ENCODE peak calls at places on chromosomes 16 and 17, in four cellular contexts. One of them, this sample, is unnamed.

GRCh38 chr17:21214777-21215541 is 998 bp upstream of the TMEM11 start:
- DNase-seq in cardiac fibroblast: peak
- DNase-seq in GM13976: no peak
- DNase-seq in right atrium auricular region: no peak
- DNase-seq in this sample: peak

GRCh38 chr16:3650631-3651265 is 3.7 kb upstream of the DNASE1 start:
- DNase-seq in cardiac fibroblast: no peak
- DNase-seq in GM13976: no peak
- DNase-seq in right atrium auricular region: no peak
- DNase-seq in this sample: no peak

GRCh38 chr17:56231693-56232092 is 78.4 kb downstream of the ANKFN1 start:
- DNase-seq in cardiac fibroblast: no peak
- DNase-seq in GM13976: no peak
- DNase-seq in right atrium auricular region: no peak
- DNase-seq in this sample: no peak

GRCh38 chr17:11178576-11178975 is 62.4 kb upstream of the SHISA6 start:
- DNase-seq in cardiac fibroblast: no peak
- DNase-seq in GM13976: no peak
- DNase-seq in right atrium auricular region: no peak
- DNase-seq in this sample: no peak

GRCh38 chr16:57146735-57147134 is 39.1 kb downstream of the PSME3IP1 start:
- DNase-seq in cardiac fibroblast: no peak
- DNase-seq in GM13976: no peak
- DNase-seq in right atrium auricular region: no peak
- DNase-seq in this sample: peak

GRCh38 chr17:54373970-54374369 is 526.7 kb upstream of the TOM1L1 start:
- DNase-seq in cardiac fibroblast: no peak
- DNase-seq in GM13976: no peak
- DNase-seq in right atrium auricular region: no peak
- DNase-seq in this sample: no peak

GRCh38 chr16:26993511-26993910 is 73.2 kb upstream of the C16orf82 start:
- DNase-seq in cardiac fibroblast: no peak
- DNase-seq in GM13976: no peak
- DNase-seq in right atrium auricular region: no peak
- DNase-seq in this sample: no peak

GRCh38 chr17:33442320-33442719 is 149.2 kb upstream of the ASIC2 start:
- DNase-seq in cardiac fibroblast: no peak
- DNase-seq in GM13976: no peak
- DNase-seq in right atrium auricular region: no peak
- DNase-seq in this sample: no peak

GRCh38 chr16:4081577-4082021 is 34.6 kb downstream of the ADCY9 start:
- DNase-seq in cardiac fibroblast: no peak
- DNase-seq in GM13976: no peak
- DNase-seq in right atrium auricular region: peak
- DNase-seq in this sample: no peak

GRCh38 chr16:10885246-10885645 is 8.2 kb downstream of the CIITA start:
- DNase-seq in cardiac fibroblast: no peak
- DNase-seq in GM13976: no peak
- DNase-seq in right atrium auricular region: no peak
- DNase-seq in this sample: no peak

GRCh38 chr17:79864617-79865250 is 25.5 kb upstream of the CBX4 start:
- DNase-seq in cardiac fibroblast: no peak
- DNase-seq in GM13976: no peak
- DNase-seq in right atrium auricular region: no peak
- DNase-seq in this sample: no peak

GRCh38 chr16:75256871-75257343 is 5.5 kb upstream of the BCAR1 start:
- DNase-seq in cardiac fibroblast: peak
- DNase-seq in GM13976: no peak
- DNase-seq in right atrium auricular region: no peak
- DNase-seq in this sample: no peak

GRCh38 chr16:15493416-15494181 is 59.2 kb downstream of the BMERB1 start:
- DNase-seq in cardiac fibroblast: no peak
- DNase-seq in GM13976: no peak
- DNase-seq in right atrium auricular region: no peak
- DNase-seq in this sample: no peak

GRCh38 chr16:75254359-75254837 is 3.0 kb upstream of the BCAR1 start:
- DNase-seq in cardiac fibroblast: peak
- DNase-seq in GM13976: no peak
- DNase-seq in right atrium auricular region: no peak
- DNase-seq in this sample: peak

GRCh38 chr16:11604783-11605563 is 18.3 kb upstream of the LITAF start:
- DNase-seq in cardiac fibroblast: peak
- DNase-seq in GM13976: no peak
- DNase-seq in right atrium auricular region: peak
- DNase-seq in this sample: no peak

GRCh38 chr17:78684026-78684425 is 98.0 kb downstream of the CYTH1 start:
- DNase-seq in cardiac fibroblast: no peak
- DNase-seq in GM13976: no peak
- DNase-seq in right atrium auricular region: no peak
- DNase-seq in this sample: no peak

GRCh38 chr16:10182186-10182683 is at the start of gene GRIN2A:
- DNase-seq in cardiac fibroblast: no peak
- DNase-seq in GM13976: peak
- DNase-seq in right atrium auricular region: no peak
- DNase-seq in this sample: no peak

GRCh38 chr16:7400117-7400890 is 67.7 kb downstream of the RBFOX1 start:
- DNase-seq in cardiac fibroblast: no peak
- DNase-seq in GM13976: no peak
- DNase-seq in right atrium auricular region: no peak
- DNase-seq in this sample: no peak

GRCh38 chr17:16215965-16216316 is 607 bp upstream of the NCOR1 start:
- DNase-seq in cardiac fibroblast: no peak
- DNase-seq in GM13976: peak
- DNase-seq in right atrium auricular region: no peak
- DNase-seq in this sample: no peak

GRCh38 chr17:41446806-41447205 is 6.0 kb upstream of the KRT38 start:
- DNase-seq in cardiac fibroblast: peak
- DNase-seq in GM13976: no peak
- DNase-seq in right atrium auricular region: no peak
- DNase-seq in this sample: no peak

GRCh38 chr17:41322903-41323895 is 7.7 kb upstream of the KRTAP17-1 start:
- DNase-seq in cardiac fibroblast: no peak
- DNase-seq in GM13976: no peak
- DNase-seq in right atrium auricular region: no peak
- DNase-seq in this sample: no peak

GRCh38 chr17:29393451-29393850 is 3.3 kb downstream of the TAOK1 start:
- DNase-seq in cardiac fibroblast: peak
- DNase-seq in GM13976: no peak
- DNase-seq in right atrium auricular region: no peak
- DNase-seq in this sample: no peak

GRCh38 chr16:64077242-64077641 is 1044.6 kb downstream of the CDH11 start:
- DNase-seq in cardiac fibroblast: no peak
- DNase-seq in GM13976: no peak
- DNase-seq in right atrium auricular region: no peak
- DNase-seq in this sample: no peak

DNA sequence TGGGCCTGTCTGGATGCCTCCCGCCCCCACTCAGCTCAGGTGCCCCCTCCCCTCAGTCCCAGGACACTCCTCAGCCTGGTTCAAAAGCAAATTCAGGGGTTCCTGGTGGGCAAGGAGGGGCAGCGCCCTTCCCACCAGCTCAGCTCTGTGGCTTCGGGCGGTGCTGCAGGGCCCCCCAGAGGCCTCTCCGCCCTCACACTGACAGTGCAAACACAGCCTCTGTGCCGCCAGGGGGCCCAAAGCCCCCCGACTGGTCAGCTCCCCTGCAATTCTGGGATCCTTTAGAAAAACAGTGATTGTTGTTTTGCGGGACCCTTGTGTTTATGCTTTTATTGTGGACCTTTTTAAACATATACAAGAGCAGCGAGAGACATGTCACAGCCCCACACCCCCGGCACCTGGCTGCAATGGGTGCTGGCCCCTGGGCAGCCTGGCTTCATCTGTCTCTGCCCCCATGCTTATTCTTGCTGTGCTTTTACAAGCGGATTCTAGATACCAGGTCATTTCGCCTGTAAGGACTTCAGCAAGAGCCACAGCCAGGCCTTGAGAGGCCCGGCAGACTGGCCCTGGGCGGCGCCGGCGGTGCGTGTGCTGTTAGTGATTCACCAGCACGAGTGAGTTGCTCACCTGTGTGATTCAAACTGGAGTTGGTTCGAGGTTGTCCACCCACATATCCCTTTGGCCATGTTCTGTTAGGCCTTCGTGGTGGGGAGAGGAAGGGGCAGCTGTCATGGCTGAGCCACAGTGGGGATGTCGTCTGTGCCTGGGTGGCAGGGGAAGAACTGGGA is 21.2 kb downstream of the ZNF469 start:
- DNase-seq in cardiac fibroblast: no peak
- DNase-seq in GM13976: no peak
- DNase-seq in right atrium auricular region: no peak
- DNase-seq in this sample: no peak
- TF ChIP-seq CTCF in cardiac fibroblast: no peak
- TF ChIP-seq CTCF in GM13976: no peak
- TF ChIP-seq CTCF in right atrium auricular region: no peak
- TF ChIP-seq CTCF in this sample: no peak

GRCh38 chr17:1490643-1491405 is 1.7 kb downstream of the MYO1C start:
- DNase-seq in cardiac fibroblast: peak
- DNase-seq in GM13976: peak
- DNase-seq in right atrium auricular region: peak
- DNase-seq in this sample: peak
- TF ChIP-seq CTCF in cardiac fibroblast: no peak
- TF ChIP-seq CTCF in GM13976: no peak
- TF ChIP-seq CTCF in right atrium auricular region: no peak
- TF ChIP-seq CTCF in this sample: no peak

DNA sequence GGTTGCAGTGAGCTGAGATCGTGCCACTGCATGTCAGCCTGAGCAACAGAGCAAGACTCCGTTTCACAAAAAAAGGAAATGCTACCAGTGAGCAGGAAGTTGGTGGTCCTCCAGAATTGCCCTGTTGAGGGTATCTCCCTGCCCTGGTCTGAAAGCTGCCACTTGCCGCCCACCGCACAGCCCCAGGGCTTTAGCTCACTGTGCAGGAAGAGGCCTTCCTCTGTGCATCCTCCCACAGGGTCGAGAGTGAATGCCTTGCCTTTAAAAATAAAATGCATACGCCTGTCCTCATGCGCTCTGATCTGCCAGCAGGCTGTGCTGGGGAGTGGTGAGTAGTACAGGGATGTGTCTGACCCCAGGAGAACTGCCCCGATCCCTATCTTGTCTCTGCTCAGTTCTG is 587.5 kb downstream of the MAF start:
- DNase-seq in cardiac fibroblast: no peak
- DNase-seq in GM13976: no peak
- DNase-seq in right atrium auricular region: no peak
- DNase-seq in this sample: no peak
- TF ChIP-seq CTCF in cardiac fibroblast: no peak
- TF ChIP-seq CTCF in GM13976: no peak
- TF ChIP-seq CTCF in right atrium auricular region: no peak
- TF ChIP-seq CTCF in this sample: no peak

DNA sequence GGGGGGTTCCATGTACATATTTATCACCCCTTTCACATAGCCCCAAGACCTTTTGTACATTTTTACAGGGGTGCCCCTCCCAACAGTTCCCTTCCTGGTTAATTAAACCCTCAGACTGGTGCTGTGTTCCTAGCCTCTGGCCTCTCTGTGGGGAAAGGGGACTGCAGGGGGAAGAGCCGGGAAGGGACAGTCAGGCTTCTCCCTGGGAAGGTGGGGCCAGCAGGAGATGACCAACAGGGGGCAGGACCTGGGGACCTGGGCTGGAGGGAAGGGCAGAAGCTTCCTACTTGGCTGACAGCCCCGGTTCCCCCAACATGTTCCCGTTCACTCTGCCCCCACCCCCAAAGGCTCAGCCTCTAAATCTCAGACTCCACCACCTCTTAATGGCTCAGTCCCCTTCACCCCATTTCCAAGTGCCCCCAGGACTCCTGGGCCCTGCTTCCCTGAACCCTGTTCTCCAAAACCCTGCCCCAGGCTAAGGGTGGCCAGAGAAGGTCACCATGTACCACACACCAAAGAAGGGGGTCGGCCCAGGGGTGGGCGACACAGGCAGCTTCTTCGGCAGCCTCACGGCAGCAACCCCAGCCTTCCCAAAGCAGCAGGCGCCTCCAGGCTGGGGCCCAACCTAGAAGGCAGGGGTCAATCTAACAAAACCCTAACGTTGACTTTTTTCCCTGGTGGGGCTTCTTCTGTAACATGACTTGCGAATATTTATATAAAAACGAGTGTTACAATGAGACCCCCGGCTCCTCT is 12.0 kb downstream of the FBRS start:
- DNase-seq in cardiac fibroblast: no peak
- DNase-seq in GM13976: no peak
- DNase-seq in right atrium auricular region: no peak
- DNase-seq in this sample: no peak
- TF ChIP-seq CTCF in cardiac fibroblast: no peak
- TF ChIP-seq CTCF in GM13976: no peak
- TF ChIP-seq CTCF in right atrium auricular region: no peak
- TF ChIP-seq CTCF in this sample: no peak

GRCh38 chr17:19755392-19755791 is 7.3 kb upstream of the ALDH3A1 start:
- DNase-seq in cardiac fibroblast: no peak
- DNase-seq in GM13976: no peak
- DNase-seq in right atrium auricular region: no peak
- DNase-seq in this sample: no peak
- TF ChIP-seq CTCF in cardiac fibroblast: no peak
- TF ChIP-seq CTCF in GM13976: no peak
- TF ChIP-seq CTCF in right atrium auricular region: no peak
- TF ChIP-seq CTCF in this sample: no peak

DNA sequence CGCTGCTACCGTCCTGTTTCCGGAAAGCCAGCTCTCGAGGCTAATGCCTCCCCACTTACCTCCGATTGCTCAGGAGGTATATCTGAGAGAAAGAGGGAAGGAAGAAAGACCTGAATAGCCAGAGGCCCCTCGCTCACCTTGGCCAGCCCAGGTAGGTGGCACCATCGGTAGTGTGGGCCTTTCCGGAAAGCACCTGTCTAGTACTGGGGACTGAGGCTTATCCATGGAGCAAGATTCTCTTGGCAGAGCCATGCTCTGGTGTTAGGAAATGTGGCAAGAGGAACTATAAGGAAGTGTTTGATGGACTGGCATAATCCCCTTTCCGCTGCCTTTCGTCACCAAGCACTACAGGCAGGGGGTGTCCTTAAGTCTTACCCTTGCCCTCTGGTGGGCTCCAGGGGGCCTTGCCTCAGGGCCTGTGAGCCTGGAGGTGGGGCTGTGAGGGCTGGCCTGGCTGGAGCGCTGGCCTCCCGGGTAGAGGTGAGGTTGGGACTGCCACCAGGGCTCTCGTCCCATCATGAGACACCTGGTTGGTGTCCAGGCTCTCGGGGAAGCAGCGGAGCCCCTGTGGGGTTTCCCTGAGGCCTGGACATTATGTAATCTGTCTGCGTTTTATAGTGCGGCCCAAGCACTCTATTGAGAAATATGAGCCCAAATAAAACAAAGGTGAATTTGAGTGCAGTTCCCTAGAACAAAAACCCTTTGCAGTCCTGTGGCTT is 2.9 kb downstream of the CMIP start:
- DNase-seq in cardiac fibroblast: no peak
- DNase-seq in GM13976: no peak
- DNase-seq in right atrium auricular region: no peak
- DNase-seq in this sample: peak
- TF ChIP-seq CTCF in cardiac fibroblast: no peak
- TF ChIP-seq CTCF in GM13976: no peak
- TF ChIP-seq CTCF in right atrium auricular region: no peak
- TF ChIP-seq CTCF in this sample: no peak

GRCh38 chr17:51439395-51440229 is 179.3 kb downstream of the UTP18 start:
- DNase-seq in cardiac fibroblast: no peak
- DNase-seq in GM13976: no peak
- DNase-seq in right atrium auricular region: no peak
- DNase-seq in this sample: peak
- TF ChIP-seq CTCF in cardiac fibroblast: no peak
- TF ChIP-seq CTCF in GM13976: no peak
- TF ChIP-seq CTCF in right atrium auricular region: no peak
- TF ChIP-seq CTCF in this sample: no peak

GRCh38 chr17:32264140-32264799 is 1.4 kb upstream of the RHBDL3 start:
- DNase-seq in cardiac fibroblast: no peak
- DNase-seq in GM13976: no peak
- DNase-seq in right atrium auricular region: no peak
- DNase-seq in this sample: no peak
- TF ChIP-seq CTCF in cardiac fibroblast: peak
- TF ChIP-seq CTCF in GM13976: no peak
- TF ChIP-seq CTCF in right atrium auricular region: no peak
- TF ChIP-seq CTCF in this sample: no peak

This sample was measured in RWPE1.